ENCODE peak calls at places on chromosomes 12 and 14, in four cellular contexts. Q, S, C and F are unnamed samples. For H3K9me3 and H3K27me3, the result is how much of the 10 kb centered on the place peaks cover.

GRCh38 chr14:98633380-98633779 is 638.6 kb downstream of the BCL11B start:
- DNase-seq in C (no peak), Q (no peak), S (no peak), F (no peak)

GRCh38 chr14:23722675-23723074 is 86.5 kb downstream of the DHRS2 start:
- DNase-seq in Q (no peak), S (no peak), C (no peak), F (no peak)

GRCh38 chr14:61812347-61813100 is 50.3 kb downstream of the SNAPC1 start:
- DNase-seq in C (peak), S (peak), Q (no peak), F (no peak)

GRCh38 chr12:57242691-57243454 is 8.1 kb downstream of the STAC3 start:
- DNase-seq in C (peak), Q (peak), S (peak), F (peak)

GRCh38 chr12:54560374-54560858 is 11.0 kb downstream of the PDE1B start:
- DNase-seq in S (peak), C (peak), Q (peak), F (peak)

GRCh38 chr14:68676511-68676943 is 116.3 kb downstream of the ZFP36L1 start:
- DNase-seq in C (no peak), S (no peak), Q (no peak), F (no peak)

GRCh38 chr12:12099102-12099501 is 28.4 kb downstream of the BCL2L14 start:
- DNase-seq in Q (no peak), C (no peak), S (no peak), F (no peak)

GRCh38 chr12:55686366-55687010 is 21.2 kb downstream of the ITGA7 start:
- DNase-seq in Q (no peak), C (no peak), S (no peak), F (no peak)

GRCh38 chr14:78700236-78700635 is 530.1 kb downstream of the NRXN3 start:
- DNase-seq in S (no peak), C (no peak), Q (no peak), F (no peak)

GRCh38 chr14:50045837-50046236 is 70.5 kb downstream of the VCPKMT start:
- DNase-seq in S (no peak), Q (no peak), C (no peak), F (no peak)
- H3K27ac ChIP-seq in S (peak), Q (peak), C (no peak), F (peak)

GRCh38 chr14:105636935-105637334 is 110.6 kb downstream of the TMEM121 start:
- DNase-seq in S (no peak), Q (no peak), C (no peak), F (no peak)
- H3K9me3 ChIP-seq in S (under half), Q (under half), C (under half), F (under half)

GRCh38 chr14:96693986-96694385 is 103.2 kb upstream of the VRK1 start:
- DNase-seq in S (no peak), Q (no peak), C (peak), F (no peak)

GRCh38 chr14:96688629-96689028 is 108.6 kb upstream of the VRK1 start:
- DNase-seq in S (no peak), C (no peak), Q (no peak), F (no peak)

GRCh38 chr14:96693252-96693820 is 103.8 kb upstream of the VRK1 start:
- DNase-seq in S (no peak), C (no peak), Q (no peak), F (no peak)

GRCh38 chr14:96686126-96686525 is 111.1 kb upstream of the VRK1 start:
- DNase-seq in S (no peak), Q (no peak), C (no peak), F (no peak)

DNA sequence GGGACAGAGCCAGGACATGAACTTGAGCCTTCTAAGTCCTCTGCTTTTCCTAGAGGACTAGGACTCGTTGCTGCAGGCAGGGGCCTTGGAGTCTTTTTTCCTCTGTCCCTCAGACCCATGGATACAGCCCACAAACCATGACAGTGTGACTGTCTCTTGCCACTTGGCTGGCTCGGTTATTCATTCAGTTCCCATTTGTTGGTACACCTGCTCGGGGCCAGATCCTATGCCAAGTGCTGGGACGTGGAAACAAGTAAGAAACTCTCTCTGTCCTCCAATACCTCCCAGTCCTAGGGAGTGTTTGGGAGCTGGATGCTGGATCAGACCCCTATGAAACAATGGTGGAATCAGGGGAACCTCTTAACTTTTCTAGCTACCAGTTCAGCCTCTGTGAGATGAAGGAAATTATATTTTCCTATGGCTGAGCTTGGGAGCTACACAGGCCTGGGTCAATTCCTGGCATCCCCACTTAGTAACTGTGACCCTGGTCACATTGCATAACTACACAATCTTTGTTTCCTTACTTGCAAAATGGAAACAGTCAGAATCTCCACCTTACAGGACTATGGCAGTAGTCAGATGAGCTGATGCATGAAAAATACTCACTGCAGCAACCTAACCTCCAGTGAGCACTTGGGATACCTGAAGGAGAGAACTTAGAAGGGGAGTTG is 106.3 kb upstream of the VRK1 start:
- DNase-seq in C (no peak), S (no peak), Q (no peak), F (no peak)
- H3K27me3 ChIP-seq in C (under half), S (under half), Q (under half), F (under half)

DNA sequence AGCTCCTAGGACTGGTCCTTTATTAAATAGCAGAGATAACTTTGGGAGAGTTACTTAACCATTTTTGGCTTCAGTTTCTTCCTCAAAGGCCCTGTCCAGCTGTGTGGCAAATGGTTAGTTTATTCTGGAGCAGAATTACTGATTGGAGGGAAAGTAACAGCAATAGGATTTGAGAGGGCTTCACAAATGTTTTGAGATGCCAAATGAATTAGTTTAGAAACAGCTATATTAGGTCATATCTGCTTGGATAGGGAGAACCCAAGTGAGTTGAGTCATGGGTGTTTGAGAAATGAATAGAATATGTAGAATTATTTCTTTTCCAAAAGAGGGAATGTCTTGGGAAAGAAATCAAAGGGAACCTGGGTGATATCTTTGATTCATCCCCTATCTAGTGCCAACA is 17.5 kb downstream of the RASSF3 start:
- DNase-seq in S (peak), Q (no peak), C (no peak), F (no peak)
- H3K27ac ChIP-seq in S (no peak), Q (peak), C (no peak), F (no peak)

DNA sequence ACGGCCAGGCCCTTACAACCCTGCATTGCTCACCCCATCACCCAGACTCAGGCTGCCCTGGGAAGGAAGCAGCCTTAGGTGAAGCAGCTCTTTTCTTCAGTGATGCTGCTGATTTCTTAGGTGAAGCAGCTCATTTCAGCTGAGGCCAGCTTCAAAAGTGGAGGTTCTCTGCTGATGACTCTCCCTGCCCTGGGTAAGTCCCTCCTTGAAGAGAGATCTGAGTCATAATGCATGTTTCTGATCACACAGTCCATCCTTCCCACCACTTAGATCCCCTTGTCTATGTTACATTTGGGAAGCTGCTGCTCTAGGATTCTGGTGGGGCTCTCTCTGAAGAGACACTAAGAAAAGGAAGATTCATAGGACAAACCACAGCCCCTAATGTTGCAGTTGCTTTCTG is 17.2 kb upstream of the ZNF140 start:
- DNase-seq in C (no peak), S (no peak), Q (no peak), F (no peak)
- H3K9me3 ChIP-seq in C (half or more), S (under half), Q (under half), F (half or more)

GRCh38 chr14:105944632-105945610 is 418.5 kb downstream of the TMEM121 start:
- DNase-seq in Q (peak), S (no peak), C (no peak), F (peak)
- H3K27me3 ChIP-seq in Q (under half), S (under half), C (under half), F (under half)

GRCh38 chr12:124543052-124543590 is 24.3 kb downstream of the NCOR2 start:
- DNase-seq in C (no peak), S (no peak), Q (no peak), F (no peak)

GRCh38 chr12:124544983-124545382 is 22.4 kb downstream of the NCOR2 start:
- DNase-seq in Q (no peak), S (no peak), C (no peak), F (no peak)

GRCh38 chr12:124545508-124546418 is 21.6 kb downstream of the NCOR2 start:
- DNase-seq in C (no peak), Q (no peak), S (peak), F (no peak)

GRCh38 chr12:124543591-124544310 is 23.7 kb downstream of the NCOR2 start:
- DNase-seq in Q (no peak), S (peak), C (no peak), F (no peak)

GRCh38 chr12:124544311-124544970 is 23.0 kb downstream of the NCOR2 start:
- DNase-seq in C (no peak), S (no peak), Q (no peak), F (no peak)
- H3K27ac ChIP-seq in C (peak), S (no peak), Q (no peak), F (no peak)